ENCODE peak calls at places on chromosomes 4 and X, in seven cellular contexts. X is NCI-H510A treated with DMSO at 0.1 percent for 48 hours; F is stimulated activated CD4-positive, alpha-beta T cell treated with anti-CD3 and anti-CD28 coated beads, TNF-alpha, amount 100 ng/mL, for 1 hour; J is M059J; I is tibial nerve; P is RWPE1; R is osteocyte. H is an unnamed sample.

GRCh38 chr4:15444276-15444675 is 16.4 kb downstream of the C1QTNF7 start:
- DNase-seq in F (no peak), X (no peak), J (no peak), P (no peak), R (no peak), I (no peak), H (no peak)

GRCh38 chrX:7159132-7159861 is 11.3 kb upstream of the PUDP start:
- DNase-seq in X (no peak), J (peak), P (peak), I (no peak), F (no peak), R (no peak), H (peak)

GRCh38 chr4:109967798-109968520 is 55.3 kb downstream of the EGF start:
- DNase-seq in J (peak), P (peak), F (no peak), X (no peak), I (no peak), R (no peak), H (peak)

GRCh38 chr4:89331197-89331596 is 23.6 kb upstream of the GPRIN3 start:
- DNase-seq in I (no peak), P (no peak), F (no peak), R (no peak), X (no peak), J (no peak), H (no peak)

GRCh38 chrX:38138900-38139299 is 81.8 kb downstream of the SRPX start:
- DNase-seq in P (no peak), F (no peak), R (no peak), I (no peak), J (no peak), X (no peak), H (no peak)

GRCh38 chr4:48779095-48779997 is 733 bp downstream of the FRYL start:
- DNase-seq in I (peak), F (peak), P (peak), X (no peak), J (peak), R (peak), H (peak)

GRCh38 chrX:119655125-119655524 is 37.8 kb downstream of the SEPTIN6 start:
- DNase-seq in J (peak), P (peak), X (no peak), F (peak), R (no peak), I (no peak), H (peak)

GRCh38 chr4:170122252-170122651 is 32.5 kb upstream of the AADAT start:
- DNase-seq in I (no peak), X (no peak), F (no peak), J (no peak), R (no peak), P (peak), H (no peak)

GRCh38 chr4:58871509-58871908 is 1761.3 kb upstream of the IGFBP7 start:
- DNase-seq in R (no peak), X (no peak), P (no peak), F (no peak), J (no peak), I (no peak), H (no peak)